ENCODE peak calls at places on chromosome 20, in nine cellular contexts. B is OCI-LY7; W is thyroid gland; S is psoas muscle; V is adrenal gland; L is aorta; O is heart left ventricle; Z is endothelial cell of umbilical vein; P is CD4-positive, alpha-beta memory T cell. Q is an unnamed sample. For H3K4me1, the result is how much of the 10 kb centered on the place peaks cover.

GRCh38 chr20:31695849-31696804 is 26.5 kb downstream of the BCL2L1 start:
- DNase-seq in B (no peak), W (peak), S (peak), V (peak), L (no peak), O (no peak), Z (peak), P (no peak), Q (peak)

GRCh38 chr20:8156603-8157079 is 24.6 kb downstream of the PLCB1 start:
- DNase-seq in B (no peak), W (no peak), S (no peak), V (peak), L (no peak), O (no peak), Z (peak), P (peak), Q (no peak)

GRCh38 chr20:52619671-52620070 is 352.5 kb upstream of the TSHZ2 start:
- DNase-seq in B (no peak), W (no peak), S (no peak), V (no peak), L (no peak), O (no peak), Z (no peak), P (no peak), Q (no peak)

GRCh38 chr20:60219984-60220540 is 261.8 kb downstream of the CDH26 start:
- DNase-seq in B (no peak), W (no peak), S (no peak), V (no peak), L (no peak), O (no peak), Z (no peak), P (no peak), Q (no peak)

GRCh38 chr20:25676164-25676809 is 20.4 kb downstream of the ZNF337 start:
- DNase-seq in B (no peak), W (peak), S (no peak), V (peak), L (no peak), O (no peak), Z (no peak), P (no peak), Q (no peak)

GRCh38 chr20:11195899-11196558 is 522.2 kb upstream of the JAG1 start:
- DNase-seq in B (no peak), W (peak), S (no peak), V (no peak), L (no peak), O (no peak), Z (peak), P (no peak), Q (no peak)

GRCh38 chr20:59643616-59644061 is 39.3 kb downstream of the PHACTR3 start:
- DNase-seq in B (no peak), W (no peak), S (no peak), V (peak), L (no peak), O (no peak), Z (no peak), P (no peak), Q (no peak)

GRCh38 chr20:13231031-13231752 is 10.1 kb downstream of the ISM1 start:
- DNase-seq in B (no peak), W (no peak), S (no peak), V (no peak), L (no peak), O (no peak), Z (no peak), P (peak), Q (no peak)

GRCh38 chr20:15446373-15446772 is 1109.0 kb upstream of the FLRT3 start:
- DNase-seq in B (no peak), W (peak), S (peak), V (peak), L (no peak), O (peak), Z (peak), P (no peak), Q (no peak)

GRCh38 chr20:19024296-19025035 is 188.0 kb upstream of the SLC24A3 start:
- DNase-seq in B (no peak), W (no peak), S (no peak), V (no peak), L (no peak), O (no peak), Z (no peak), P (no peak), Q (no peak)

GRCh38 chr20:11544029-11544678 is 373.5 kb upstream of the BTBD3 start:
- DNase-seq in B (peak), W (peak), S (no peak), V (peak), L (no peak), O (peak), Z (peak), P (no peak), Q (peak)

GRCh38 chr20:10369723-10370090 is 64.3 kb downstream of the MKKS start:
- DNase-seq in B (no peak), W (peak), S (no peak), V (no peak), L (peak), O (no peak), Z (peak), P (no peak), Q (peak)

DNA sequence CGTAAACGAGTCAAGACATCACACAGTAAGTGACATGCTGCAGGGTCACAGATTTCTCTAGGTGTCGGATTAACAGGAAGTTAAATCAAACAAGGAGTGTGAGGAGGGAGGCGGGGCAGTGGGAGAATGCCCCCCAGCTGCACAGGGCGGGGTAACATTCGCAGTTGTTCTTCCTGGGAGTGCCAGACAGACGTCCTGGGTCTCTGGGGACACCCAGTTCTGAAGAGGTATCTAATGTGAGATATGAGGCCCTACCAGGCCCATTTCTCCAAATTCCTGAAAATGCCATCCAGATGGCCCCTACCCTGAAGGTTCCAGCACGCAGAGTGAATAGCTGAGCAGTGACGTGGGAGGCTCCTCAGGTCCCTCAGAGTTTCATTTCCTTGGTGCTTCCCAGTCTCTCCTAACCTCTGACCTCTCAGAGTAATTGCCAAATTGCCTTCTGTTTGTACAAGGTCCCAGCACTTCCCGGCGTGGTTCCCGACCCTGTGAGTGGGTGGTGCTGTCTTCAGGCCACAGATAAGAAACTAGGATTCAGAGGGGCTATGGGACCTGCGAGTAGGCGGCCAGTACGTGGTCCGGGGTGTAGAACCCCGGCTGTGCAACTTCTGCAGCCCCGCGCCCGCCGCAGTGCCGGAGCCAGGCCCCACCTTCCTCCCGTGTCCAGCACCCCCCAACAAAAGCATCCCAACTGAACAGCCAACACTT is 1.8 kb downstream of the RRBP1 start:
- DNase-seq in B (no peak), W (peak), S (peak), V (peak), L (peak), O (peak), Z (peak), P (no peak), Q (peak)
- H3K4me1 ChIP-seq in B (under half), W (under half), S (under half), V (under half), L (under half), O (under half), Z (under half), P (under half), Q (under half)

GRCh38 chr20:62061851-62062418 is 3.7 kb downstream of the TAF4 start:
- DNase-seq in B (no peak), W (no peak), S (no peak), V (no peak), L (no peak), O (no peak), Z (no peak), P (no peak), Q (no peak)
- H3K4me1 ChIP-seq in B (under half), W (under half), S (under half), V (under half), L (under half), O (under half), Z (under half), P (under half), Q (under half)

GRCh38 chr20:50517817-50518154 is 7.6 kb downstream of the PTPN1 start:
- DNase-seq in B (no peak), W (no peak), S (no peak), V (no peak), L (no peak), O (no peak), Z (no peak), P (peak), Q (no peak)

GRCh38 chr20:50515471-50516106 is 5.4 kb downstream of the PTPN1 start:
- DNase-seq in B (no peak), W (no peak), S (no peak), V (no peak), L (no peak), O (no peak), Z (no peak), P (no peak), Q (no peak)

GRCh38 chr20:50514750-50515149 is 4.6 kb downstream of the PTPN1 start:
- DNase-seq in B (no peak), W (no peak), S (no peak), V (no peak), L (no peak), O (no peak), Z (no peak), P (no peak), Q (no peak)

GRCh38 chr20:50516935-50517816 is 7.0 kb downstream of the PTPN1 start:
- DNase-seq in B (no peak), W (no peak), S (no peak), V (no peak), L (no peak), O (no peak), Z (no peak), P (no peak), Q (no peak)

DNA sequence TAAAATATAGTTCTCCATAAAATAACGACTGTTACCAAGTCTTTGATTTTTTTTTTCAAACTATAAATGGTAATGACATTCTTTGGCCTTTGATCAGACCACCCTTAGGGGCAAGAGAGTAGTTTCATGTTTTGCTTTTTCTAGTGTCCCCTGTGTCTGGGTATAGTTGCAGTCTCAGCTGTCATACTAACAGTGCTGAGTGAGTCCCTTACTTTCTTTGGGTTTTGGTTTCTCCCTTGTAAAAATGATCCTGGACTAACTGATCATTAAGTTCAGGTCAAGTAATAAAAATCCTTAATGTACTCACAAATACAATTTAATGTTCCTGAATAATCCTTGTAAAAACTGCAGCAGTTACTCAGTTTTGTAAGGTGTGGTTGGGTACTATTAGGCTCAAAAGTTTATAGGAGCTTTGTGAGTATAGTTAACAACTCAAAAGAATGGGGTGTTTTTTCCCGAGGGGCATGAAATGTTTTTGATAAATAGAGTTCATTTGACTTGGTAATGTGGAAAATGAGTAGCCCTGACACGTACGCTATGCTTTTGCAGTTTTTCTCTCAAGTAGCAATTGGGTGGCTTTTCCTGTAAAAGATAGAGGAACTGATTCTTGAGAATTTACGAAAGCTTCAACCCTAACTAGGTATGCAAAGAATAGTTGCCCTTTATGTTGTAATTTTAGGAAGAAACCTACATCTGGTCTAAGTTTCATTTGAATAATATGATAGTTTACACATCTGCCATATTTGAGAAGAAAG is 6.2 kb downstream of the PTPN1 start:
- DNase-seq in B (peak), W (no peak), S (no peak), V (no peak), L (no peak), O (no peak), Z (no peak), P (no peak), Q (no peak)
- H3K4me1 ChIP-seq in B (under half), W (under half), S (half or more), V (half or more), L (under half), O (under half), Z (under half), P (half or more), Q (half or more)

DNA sequence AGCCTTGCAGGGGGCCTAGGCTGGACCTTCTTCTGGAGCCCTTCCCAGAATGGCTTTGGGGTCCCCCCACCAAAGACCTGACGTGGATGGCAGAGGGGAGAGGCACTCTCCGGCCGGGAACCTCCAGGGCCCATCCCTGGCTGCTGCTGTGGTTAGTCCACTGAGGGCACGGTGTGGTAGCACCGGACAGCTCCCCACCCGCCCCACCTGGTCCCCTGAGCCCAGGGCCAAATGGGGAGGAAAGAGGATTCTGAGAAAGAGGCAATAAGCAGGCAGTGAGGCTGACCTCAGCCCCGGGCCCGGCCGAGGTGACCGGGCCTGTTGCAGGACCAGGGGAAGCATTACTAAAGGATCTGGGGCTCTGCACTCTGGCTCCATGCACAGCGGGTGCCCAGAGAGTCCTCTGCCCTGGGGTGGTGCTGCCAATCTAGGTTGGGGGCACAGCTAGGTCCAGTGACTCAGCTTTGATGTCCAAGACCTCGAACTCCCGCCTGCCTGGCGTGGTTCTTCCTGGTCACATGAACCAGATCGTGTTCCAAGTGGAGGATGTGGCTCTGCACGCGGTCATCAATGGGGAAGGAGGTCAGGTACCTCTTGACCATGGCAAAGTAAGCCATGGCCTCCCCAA is 2.2 kb downstream of the CENPB start:
- DNase-seq in B (no peak), W (no peak), S (peak), V (no peak), L (peak), O (no peak), Z (no peak), P (no peak), Q (no peak)
- H3K4me1 ChIP-seq in B (under half), W (under half), S (under half), V (under half), L (under half), O (under half), Z (under half), P (half or more), Q (under half)

GRCh38 chr20:63083831-63084562 is 77.2 kb upstream of the BHLHE23 start:
- DNase-seq in B (no peak), W (no peak), S (peak), V (no peak), L (peak), O (no peak), Z (no peak), P (no peak), Q (no peak)

GRCh38 chr20:63086421-63087235 is 79.9 kb upstream of the BHLHE23 start:
- DNase-seq in B (no peak), W (no peak), S (peak), V (no peak), L (peak), O (peak), Z (no peak), P (no peak), Q (no peak)

GRCh38 chr20:63085087-63085861 is 78.5 kb upstream of the BHLHE23 start:
- DNase-seq in B (no peak), W (no peak), S (peak), V (peak), L (peak), O (peak), Z (no peak), P (no peak), Q (no peak)

GRCh38 chr20:63082939-63083735 is 76.4 kb upstream of the BHLHE23 start:
- DNase-seq in B (no peak), W (no peak), S (peak), V (no peak), L (peak), O (no peak), Z (no peak), P (no peak), Q (no peak)

GRCh38 chr20:63084563-63084927 is 77.8 kb upstream of the BHLHE23 start:
- DNase-seq in B (no peak), W (no peak), S (peak), V (no peak), L (peak), O (no peak), Z (no peak), P (no peak), Q (no peak)
- H3K4me1 ChIP-seq in B (under half), W (under half), S (under half), V (under half), L (under half), O (under half), Z (under half), P (under half), Q (under half)

GRCh38 chr20:47454298-47455132 is 47.2 kb upstream of the NCOA3 start:
- DNase-seq in B (peak), W (no peak), S (no peak), V (no peak), L (no peak), O (no peak), Z (no peak), P (no peak), Q (no peak)

GRCh38 chr20:47456041-47456537 is 45.6 kb upstream of the NCOA3 start:
- DNase-seq in B (no peak), W (no peak), S (no peak), V (no peak), L (no peak), O (no peak), Z (no peak), P (no peak), Q (no peak)

GRCh38 chr20:47456952-47457724 is 44.5 kb upstream of the NCOA3 start:
- DNase-seq in B (no peak), W (no peak), S (no peak), V (no peak), L (no peak), O (no peak), Z (no peak), P (no peak), Q (no peak)

GRCh38 chr20:47453167-47453782 is 48.4 kb upstream of the NCOA3 start:
- DNase-seq in B (peak), W (no peak), S (no peak), V (no peak), L (peak), O (no peak), Z (peak), P (no peak), Q (peak)

DNA sequence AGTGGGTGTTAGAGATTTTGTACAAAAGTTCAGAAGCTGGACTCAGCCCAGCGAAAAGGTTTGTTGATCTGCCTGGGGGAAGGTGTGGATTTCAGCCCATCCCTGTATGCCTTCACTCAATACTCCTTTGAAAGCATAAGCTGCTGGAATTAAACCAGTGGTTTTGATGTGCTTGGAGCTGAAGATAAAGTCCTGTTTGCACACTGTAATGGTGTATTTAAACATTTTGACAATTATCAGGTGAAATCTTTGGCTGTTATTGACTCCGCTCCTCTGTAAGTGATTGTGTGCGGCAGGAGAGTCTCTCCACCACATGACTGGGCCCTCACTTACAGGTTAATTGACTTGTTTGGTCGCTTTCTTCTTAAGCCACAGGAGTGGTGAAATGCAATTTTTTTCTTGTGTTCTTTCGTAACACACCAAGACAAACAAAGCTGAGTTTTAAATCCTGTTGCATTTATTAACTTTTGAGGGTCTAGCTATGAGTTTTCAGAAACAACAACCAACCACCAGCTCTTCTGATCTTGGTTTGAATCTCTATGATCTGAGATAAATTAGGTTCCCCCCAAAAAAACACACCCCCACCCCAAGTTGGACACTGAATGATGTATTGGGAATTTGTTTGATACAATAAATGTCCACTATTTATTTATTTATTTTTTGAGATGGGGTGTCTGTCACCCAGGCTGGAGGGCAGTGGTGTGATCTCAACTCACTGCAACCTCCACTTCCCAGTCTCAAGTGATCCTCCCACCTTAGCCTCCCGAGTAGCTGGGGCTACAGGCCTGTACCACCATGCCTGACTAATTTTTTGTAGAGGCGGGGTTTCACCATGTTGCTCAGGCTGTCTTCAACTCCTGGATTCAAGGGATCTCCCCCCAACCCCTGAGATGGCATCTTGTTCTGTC is 46.3 kb upstream of the NCOA3 start:
- DNase-seq in B (no peak), W (no peak), S (no peak), V (no peak), L (no peak), O (no peak), Z (no peak), P (no peak), Q (no peak)
- H3K4me1 ChIP-seq in B (half or more), W (under half), S (under half), V (under half), L (under half), O (under half), Z (under half), P (under half), Q (under half)

DNA sequence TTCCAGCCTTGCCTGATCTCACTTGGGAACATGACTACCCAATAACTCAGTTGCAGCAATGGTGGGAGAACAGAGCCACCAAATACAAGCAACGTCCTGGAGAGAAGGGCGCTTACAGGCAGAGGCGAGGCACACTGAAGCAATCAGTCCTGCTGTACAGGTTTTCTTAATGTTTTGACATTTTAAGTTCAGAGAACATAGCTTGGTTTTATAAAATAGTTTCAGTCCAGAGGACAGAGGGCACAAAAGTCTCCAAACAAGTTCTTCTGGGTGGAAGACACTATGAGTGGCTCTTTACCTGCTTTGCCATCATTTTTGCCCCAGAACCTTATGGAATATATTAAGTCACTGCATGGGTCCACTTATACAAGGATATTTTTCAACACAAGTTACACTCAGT is 103.4 kb upstream of the KCNG1 start:
- DNase-seq in B (no peak), W (no peak), S (no peak), V (peak), L (no peak), O (no peak), Z (no peak), P (no peak), Q (no peak)
- H3K4me1 ChIP-seq in B (under half), W (under half), S (under half), V (under half), L (under half), O (under half), Z (under half), P (under half), Q (under half)